ENCODE peak calls at places on chromosome 21, in seven cellular contexts. G is skeletal muscle cell, H is fibroblast of mammary gland, L is neuronal stem cell, R is pancreas, E is aorta, I is adrenal gland. K is an unnamed sample.
A peak's percentile ranks its signal among the peaks of the same experiment; 100 is the strongest.

GRCh38 chr21:34910396-34910795 is 138.7 kb downstream of the RUNX1 start:
- DNase-seq in R (no peak), E (no peak), H (no peak), I (no peak), L (no peak), G (no peak), K (no peak)

GRCh38 chr21:41916888-41917433 is 36.9 kb downstream of the C2CD2 start:
- DNase-seq in G (no peak), I (no peak), L (no peak), R (no peak), H (no peak), E (no peak), K (no peak)

GRCh38 chr21:44383216-44383615 is 29.8 kb downstream of the TRPM2 start:
- DNase-seq in H (no peak), I (peak; percentile 3), R (no peak), L (no peak), G (no peak), E (peak; percentile 30), K (no peak)

GRCh38 chr21:45405819-45406762 is 1.1 kb downstream of the COL18A1 start:
- DNase-seq in E (peak; percentile 55), I (peak; percentile 54), G (no peak), L (peak; percentile 69), H (peak; percentile 45), R (peak; percentile 71), K (no peak)

GRCh38 chr21:30206551-30207251 is 9.2 kb downstream of the CLDN8 start:
- DNase-seq in I (no peak), H (peak; percentile 62), R (no peak), L (no peak), G (no peak), E (no peak), K (peak; percentile 71)

GRCh38 chr21:38027901-38028300 is 111.6 kb upstream of the KCNJ6 start:
- DNase-seq in E (no peak), R (no peak), I (no peak), L (no peak), H (peak; percentile 59), G (no peak), K (peak; percentile 5)

GRCh38 chr21:37430184-37430821 is 63.7 kb downstream of the DYRK1A start:
- DNase-seq in H (no peak), G (no peak), R (no peak), L (no peak), E (no peak), I (no peak), K (no peak)

GRCh38 chr21:41680444-41681335 is 86.2 kb downstream of the RIPK4 start:
- DNase-seq in R (no peak), I (no peak), L (no peak), E (peak; percentile 30), H (no peak), G (no peak), K (no peak)

GRCh38 chr21:43191971-43192370 is 23.2 kb downstream of the CRYAA start:
- DNase-seq in I (no peak), G (no peak), E (no peak), L (no peak), H (no peak), R (no peak), K (no peak)

GRCh38 chr21:34534522-34534921 is 22.5 kb upstream of the KCNE1 start:
- DNase-seq in H (peak; percentile 30), I (no peak), L (no peak), E (no peak), R (no peak), G (peak; percentile 25), K (no peak)

GRCh38 chr21:42503711-42504110 is 7.7 kb upstream of the RSPH1 start:
- DNase-seq in G (no peak), H (no peak), I (no peak), E (no peak), L (no peak), R (no peak), K (no peak)

GRCh38 chr21:43315244-43316137 is 111.4 kb downstream of the SIK1 start:
- DNase-seq in I (no peak), E (no peak), G (no peak), H (no peak), R (peak; percentile 45), L (no peak), K (no peak)

GRCh38 chr21:34596561-34597271 is 18.2 kb downstream of the RCAN1 start:
- DNase-seq in H (no peak), R (no peak), G (no peak), L (no peak), E (no peak), I (no peak), K (no peak)

GRCh38 chr21:34159617-34159883 is 86.2 kb downstream of the MRPS6 start:
- DNase-seq in E (no peak), G (no peak), R (no peak), H (no peak), I (no peak), L (no peak), K (no peak)

GRCh38 chr21:46060596-46061061 is 37.3 kb upstream of the COL6A2 start:
- DNase-seq in L (no peak), G (peak; percentile 100), I (peak; percentile 82), H (peak; percentile 100), E (peak; percentile 91), R (no peak), K (peak; percentile 99)

GRCh38 chr21:44461438-44462089 is 6.3 kb downstream of the LRRC3 start:
- DNase-seq in H (no peak), E (no peak), L (no peak), I (no peak), G (no peak), R (peak; percentile 62), K (no peak)

GRCh38 chr21:26135520-26135919 is 35.0 kb downstream of the APP start:
- DNase-seq in H (no peak), L (no peak), I (no peak), G (no peak), E (no peak), R (no peak), K (no peak)

GRCh38 chr21:45847870-45848269 is 133.7 kb upstream of the COL6A1 start:
- DNase-seq in R (no peak), G (no peak), H (no peak), L (no peak), E (no peak), I (no peak), K (no peak)

GRCh38 chr21:16176570-16176969 is 446.8 kb downstream of the USP25 start:
- DNase-seq in G (no peak), L (no peak), E (no peak), R (no peak), H (peak; percentile 60), I (no peak), K (no peak)

GRCh38 chr21:30097791-30098190 is 68.8 kb downstream of the CLDN17 start:
- DNase-seq in L (no peak), I (no peak), H (no peak), G (no peak), E (no peak), R (no peak), K (no peak)

GRCh38 chr21:25578070-25578961 is 29.0 kb downstream of the MRPL39 start:
- DNase-seq in I (no peak), G (no peak), L (no peak), R (no peak), H (peak; percentile 62), E (no peak), K (no peak)

GRCh38 chr21:15060776-15061175 is 4.0 kb downstream of the NRIP1 start:
- DNase-seq in H (no peak), G (no peak), R (no peak), L (no peak), E (no peak), I (no peak), K (peak; percentile 7)

GRCh38 chr21:15061284-15061683 is 3.5 kb downstream of the NRIP1 start:
- DNase-seq in H (no peak), L (no peak), E (no peak), G (no peak), I (no peak), R (no peak), K (no peak)

GRCh38 chr21:15063081-15063820 is 1.5 kb downstream of the NRIP1 start:
- DNase-seq in R (no peak), I (no peak), H (no peak), G (no peak), L (no peak), E (no peak), K (no peak)

GRCh38 chr21:15062566-15062965 is 2.2 kb downstream of the NRIP1 start:
- DNase-seq in E (no peak), I (no peak), L (no peak), H (peak; percentile 62), G (no peak), R (no peak), K (no peak)

GRCh38 chr21:15061747-15062146 is 3.1 kb downstream of the NRIP1 start:
- DNase-seq in E (no peak), I (no peak), L (no peak), R (no peak), G (no peak), H (no peak), K (no peak)
- H3K4me3 ChIP-seq in E (no peak overlapping the region), I (peak overlapping the region; percentile 90), L (peak overlapping the region; percentile 92), R (no peak overlapping the region), G (peak overlapping the region; percentile 85), H (no peak overlapping the region), K (peak overlapping the region; percentile 71)

GRCh38 chr21:14572206-14572780 is 26.2 kb upstream of the SAMSN1 start:
- DNase-seq in H (no peak), L (no peak), R (no peak), E (no peak), G (no peak), I (no peak), K (no peak)
- H3K4me3 ChIP-seq in H (no peak overlapping the region), L (no peak overlapping the region), R (no peak overlapping the region), E (no peak overlapping the region), G (no peak overlapping the region), I (no peak overlapping the region), K (no peak overlapping the region)

GRCh38 chr21:17785403-17785788 is 33.8 kb downstream of the C21orf91 start:
- DNase-seq in I (no peak), E (no peak), L (no peak), H (no peak), R (no peak), G (no peak), K (no peak)
- H3K4me3 ChIP-seq in I (no peak overlapping the region), E (no peak overlapping the region), L (no peak overlapping the region), H (no peak overlapping the region), R (no peak overlapping the region), G (no peak overlapping the region), K (no peak overlapping the region)

GRCh38 chr21:28884481-28884880 is 108.2 kb downstream of the LTN1 start:
- DNase-seq in I (no peak), R (no peak), H (peak; percentile 30), L (no peak), E (no peak), G (no peak), K (no peak)

GRCh38 chr21:28882345-28882744 is 110.3 kb downstream of the LTN1 start:
- DNase-seq in G (no peak), H (no peak), L (no peak), I (no peak), R (no peak), E (no peak), K (no peak)

GRCh38 chr21:28883931-28884330 is 108.7 kb downstream of the LTN1 start:
- DNase-seq in I (no peak), G (no peak), L (no peak), H (no peak), E (no peak), R (no peak), K (no peak)

GRCh38 chr21:28884976-28885852 is 107.5 kb downstream of the LTN1 start:
- DNase-seq in I (peak; percentile 93), R (peak; percentile 94), E (peak; percentile 96), H (peak; percentile 93), L (peak; percentile 72), G (peak; percentile 82), K (peak; percentile 86)

DNA sequence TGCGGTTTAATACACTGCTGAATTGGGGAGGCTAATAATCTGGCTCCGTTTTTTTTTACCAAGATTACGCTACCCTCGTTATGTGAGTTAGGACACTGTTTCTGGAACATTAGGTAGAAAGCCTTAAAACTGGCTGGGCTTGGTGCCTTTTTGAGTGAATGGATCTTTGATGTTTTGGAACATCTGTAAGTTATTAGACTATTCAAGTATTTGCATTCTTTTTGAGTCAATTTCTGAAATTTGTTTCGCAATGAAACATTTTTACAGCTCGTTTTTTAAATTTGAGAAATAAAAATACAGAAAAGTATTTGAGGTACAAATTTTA is 106.9 kb downstream of the LTN1 start:
- DNase-seq in I (no peak), G (no peak), L (no peak), R (no peak), H (peak; percentile 88), E (no peak), K (no peak)
- H3K4me3 ChIP-seq in I (no peak overlapping the region), G (no peak overlapping the region), L (peak overlapping the region; percentile 66), R (no peak overlapping the region), H (peak overlapping the region; percentile 16), E (no peak overlapping the region), K (no peak overlapping the region)